ENCODE peak calls at places on chromosomes 4 and X, in six cellular contexts. Q is fibroblast of gingiva, M is NCI-H82, L is HCT116, J is HS-5, V is progenitor cell of endocrine pancreas. A is an unnamed sample.

GRCh38 chr4:2855584-2855983 is 11.9 kb downstream of the ADD1 start:
- DNase-seq in Q (no peak), M (no peak), L (no peak), J (no peak), V (no peak), A (no peak)

GRCh38 chr4:185682236-185682635 is 129.8 kb downstream of the SORBS2 start:
- DNase-seq in Q (no peak), M (no peak), L (no peak), J (peak), V (no peak), A (no peak)

GRCh38 chrX:19334945-19335626 is 8.6 kb upstream of the PDHA1 start:
- DNase-seq in Q (no peak), M (peak), L (peak), J (no peak), V (no peak), A (no peak)

GRCh38 chrX:57918750-57919436 is 8.6 kb upstream of the ZXDA start:
- DNase-seq in Q (peak), M (peak), L (peak), J (no peak), V (no peak), A (no peak)

GRCh38 chr4:52244103-52244772 is 193.1 kb downstream of the SPATA18 start:
- DNase-seq in Q (no peak), M (no peak), L (no peak), J (no peak), V (no peak), A (no peak)

GRCh38 chr4:145177511-145177905 is 2.9 kb downstream of the OTUD4 start:
- DNase-seq in Q (peak), M (peak), L (no peak), J (no peak), V (no peak), A (no peak)

GRCh38 chrX:50088645-50089044 is 112.2 kb downstream of the AKAP4 start:
- DNase-seq in Q (no peak), M (no peak), L (no peak), J (no peak), V (no peak), A (no peak)

GRCh38 chr4:161010227-161010626 is 1153.6 kb downstream of the FSTL5 start:
- DNase-seq in Q (no peak), M (peak), L (no peak), J (no peak), V (no peak), A (no peak)

GRCh38 chr4:37873383-37873782 is 17.5 kb upstream of the TBC1D1 start:
- DNase-seq in Q (peak), M (no peak), L (no peak), J (peak), V (no peak), A (no peak)

GRCh38 chrX:51487960-51488267 is 8.5 kb downstream of the NUDT11 start:
- DNase-seq in Q (no peak), M (no peak), L (no peak), J (no peak), V (no peak), A (no peak)

GRCh38 chrX:118534716-118535493 is 39.3 kb downstream of the DOCK11 start:
- DNase-seq in Q (no peak), M (peak), L (no peak), J (no peak), V (no peak), A (no peak)

GRCh38 chr4:13238936-13239335 is 245.2 kb downstream of the RAB28 start:
- DNase-seq in Q (no peak), M (no peak), L (no peak), J (no peak), V (no peak), A (no peak)

GRCh38 chrX:110021180-110022022 is 18.5 kb downstream of the TMEM164 start:
- DNase-seq in Q (peak), M (peak), L (no peak), J (no peak), V (no peak), A (no peak)

GRCh38 chrX:65697173-65697572 is 29.7 kb downstream of the MSN start:
- DNase-seq in Q (peak), M (peak), L (no peak), J (peak), V (no peak), A (no peak)

GRCh38 chr4:112061418-112061817 is 83.8 kb upstream of the FAM241A start:
- DNase-seq in Q (no peak), M (no peak), L (no peak), J (no peak), V (no peak), A (no peak)

GRCh38 chrX:9622128-9622527 is 143.5 kb downstream of the GPR143 start:
- DNase-seq in Q (no peak), M (no peak), L (no peak), J (no peak), V (no peak), A (no peak)

GRCh38 chr4:128862608-128863313 is 53.3 kb downstream of the JADE1 start:
- DNase-seq in Q (no peak), M (no peak), L (no peak), J (no peak), V (no peak), A (no peak)

GRCh38 chr4:64724689-64725088 is 315.4 kb upstream of the TECRL start:
- DNase-seq in Q (no peak), M (no peak), L (no peak), J (no peak), V (no peak), A (no peak)

A was measured in ecto neural progenitor cell.